ENCODE peak calls at places on chromosomes 16 and 17, in four cellular contexts. I, D, K and B are unnamed samples.

GRCh38 chr17:42067371-42068180 is 17.2 kb upstream of the C17orf113 start:
- DNase-seq in I (peak; percentile 76), D (no peak), K (peak; percentile 84), B (peak; percentile 47)

GRCh38 chr17:51059781-51060180 is 60.9 kb downstream of the SPAG9 start:
- DNase-seq in I (no peak), D (no peak), K (peak; percentile 12), B (no peak)

GRCh38 chr16:30656974-30657865 is 1.0 kb upstream of the FBRS start:
- DNase-seq in I (peak; percentile 57), D (no peak), K (no peak), B (no peak)

GRCh38 chr17:31309525-31309924 is 4.3 kb downstream of the EVI2B start:
- DNase-seq in I (no peak), D (no peak), K (no peak), B (no peak)

GRCh38 chr17:41420134-41420533 is 4.3 kb downstream of the KRT37 start:
- DNase-seq in I (no peak), D (no peak), K (no peak), B (no peak)

GRCh38 chr17:67265620-67266019 is 20.6 kb upstream of the HELZ start:
- DNase-seq in I (no peak), D (no peak), K (no peak), B (no peak)

GRCh38 chr16:3935921-3936320 is 55.4 kb upstream of the CREBBP start:
- DNase-seq in I (no peak), D (no peak), K (no peak), B (no peak)

GRCh38 chr16:69463876-69464275 is 39.5 kb downstream of the CYB5B start:
- DNase-seq in I (no peak), D (no peak), K (no peak), B (no peak)

GRCh38 chr17:73058022-73058421 is 34.5 kb downstream of the SLC39A11 start:
- DNase-seq in I (no peak), D (no peak), K (no peak), B (no peak)

GRCh38 chr17:56160395-56160889 is 7.2 kb downstream of the ANKFN1 start:
- DNase-seq in I (no peak), D (no peak), K (no peak), B (no peak)

GRCh38 chr17:7307686-7308624 is 527 bp downstream of the EIF5A start:
- DNase-seq in I (peak; percentile 51), D (no peak), K (no peak), B (no peak)

GRCh38 chr17:44345497-44346026 is 460 bp downstream of the GRN start:
- DNase-seq in I (peak; percentile 56), D (peak; percentile 57), K (peak; percentile 79), B (no peak)

GRCh38 chr17:80612997-80613731 is 68.5 kb downstream of the RPTOR start:
- DNase-seq in I (no peak), D (no peak), K (no peak), B (no peak)

GRCh38 chr16:52812945-52813556 is 239.6 kb downstream of the CHD9NB start:
- DNase-seq in I (peak; percentile 6), D (peak; percentile 73), K (peak; percentile 84), B (peak; percentile 10)

GRCh38 chr17:75455896-75456416 is 479 bp upstream of the TMEM94 start:
- DNase-seq in I (no peak), D (no peak), K (no peak), B (no peak)

GRCh38 chr16:19153876-19154275 is 14.2 kb upstream of the SYT17 start:
- DNase-seq in I (peak; percentile 44), D (peak; percentile 77), K (no peak), B (no peak)

GRCh38 chr17:2094891-2095535 is 40.1 kb downstream of the HIC1 start:
- DNase-seq in I (no peak), D (no peak), K (peak; percentile 92), B (no peak)

GRCh38 chr16:65916995-65917394 is 449.5 kb upstream of the CDH5 start:
- DNase-seq in I (no peak), D (no peak), K (no peak), B (no peak)
- TF ChIP-seq TCF7L2 in I (no peak), D (no peak), K (no peak), B (no peak)

GRCh38 chr16:49859139-49859947 is 3.4 kb upstream of the ZNF423 start:
- DNase-seq in I (peak; percentile 39), D (no peak), K (no peak), B (no peak)
- H3K27ac ChIP-seq in I (no peak overlapping the region), D (no peak overlapping the region), K (no peak overlapping the region), B (no peak overlapping the region)

GRCh38 chr17:71402007-71402406 is 718.8 kb upstream of the SOX9 start:
- DNase-seq in I (no peak), D (no peak), K (no peak), B (no peak)

GRCh38 chr17:71407972-71408371 is 712.8 kb upstream of the SOX9 start:
- DNase-seq in I (no peak), D (no peak), K (no peak), B (no peak)

GRCh38 chr17:71402661-71403141 is 718.1 kb upstream of the SOX9 start:
- DNase-seq in I (no peak), D (no peak), K (no peak), B (no peak)

GRCh38 chr17:71409137-71409536 is 711.7 kb upstream of the SOX9 start:
- DNase-seq in I (no peak), D (no peak), K (no peak), B (no peak)

GRCh38 chr17:71405101-71405500 is 715.7 kb upstream of the SOX9 start:
- DNase-seq in I (no peak), D (no peak), K (no peak), B (no peak)
- TF ChIP-seq SIN3A in I (no peak), D (no peak), K (no peak), B (no peak)

GRCh38 chr17:77728022-77728671 is 230.4 kb upstream of the TNRC6C start:
- DNase-seq in I (peak; percentile 32), D (peak; percentile 36), K (peak; percentile 58), B (no peak)
- TF ChIP-seq TCF7L2 in I (no peak), D (no peak), K (no peak), B (no peak)

GRCh38 chr16:75087040-75087979 is 29.3 kb downstream of the LDHD start:
- DNase-seq in I (peak; percentile 85), D (no peak), K (peak; percentile 60), B (no peak)
- H3K27ac ChIP-seq in I (peak overlapping the region; percentile 77), D (no peak overlapping the region), K (peak overlapping the region; percentile 59), B (peak overlapping the region; percentile 17)

DNA sequence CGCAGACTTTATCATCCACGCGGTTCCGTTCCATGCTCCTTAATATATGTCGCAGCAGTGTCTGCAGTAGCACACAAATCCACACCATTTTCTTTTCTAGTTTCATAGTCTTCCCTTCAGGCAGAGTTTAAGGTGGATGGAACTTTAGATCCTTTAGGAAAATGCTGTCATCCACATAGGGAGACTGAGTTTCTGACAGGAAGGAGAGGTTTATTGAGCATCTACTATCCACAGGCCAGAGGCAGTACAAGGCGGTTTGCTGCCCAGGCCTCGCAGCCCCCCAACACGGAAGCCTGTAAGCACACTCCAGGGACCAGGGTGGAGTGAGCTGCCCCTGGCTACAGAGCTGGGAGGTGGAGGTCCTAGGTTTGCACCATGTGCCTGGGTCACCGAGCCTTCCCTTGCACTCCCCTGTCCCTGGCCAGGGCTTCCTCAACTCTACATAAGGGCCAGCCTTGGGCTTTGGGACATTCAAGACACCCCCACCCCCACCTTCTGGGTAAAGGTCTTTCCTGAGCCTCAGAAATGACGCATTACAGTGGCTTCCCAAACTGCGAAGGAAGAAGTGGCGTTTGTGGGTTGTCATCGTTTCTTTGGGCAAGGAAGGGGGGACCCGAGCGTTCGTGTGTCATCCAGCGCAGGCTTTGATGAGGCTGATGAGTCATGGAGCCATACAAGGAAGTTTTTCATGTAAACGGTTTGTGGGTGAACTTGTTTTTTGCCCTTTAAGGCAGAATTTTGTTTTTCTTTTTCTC is 146.5 kb upstream of the PLCG2 start:
- DNase-seq in I (peak; percentile 88), D (peak; percentile 93), K (no peak), B (no peak)
- TF ChIP-seq SIN3A in I (no peak), D (peak; percentile 84), K (no peak), B (no peak)

GRCh38 chr16:70679653-70680494 is 6.0 kb downstream of the MTSS2 start:
- DNase-seq in I (no peak), D (no peak), K (no peak), B (no peak)
- TF ChIP-seq TCF7L2 in I (no peak), D (no peak), K (no peak), B (no peak)

GRCh38 chr16:67885545-67885944 is 860 bp downstream of the NRN1L start:
- DNase-seq in I (no peak), D (no peak), K (no peak), B (no peak)

GRCh38 chr16:67883146-67883871 is 1.4 kb upstream of the NRN1L start:
- DNase-seq in I (no peak), D (no peak), K (peak; percentile 67), B (no peak)

GRCh38 chr16:67883872-67884261 is 818 bp upstream of the NRN1L start:
- DNase-seq in I (peak; percentile 62), D (peak; percentile 29), K (peak; percentile 51), B (no peak)

GRCh38 chr16:67885976-67886375 is 1.3 kb downstream of the NRN1L start:
- DNase-seq in I (no peak), D (no peak), K (no peak), B (no peak)

DNA sequence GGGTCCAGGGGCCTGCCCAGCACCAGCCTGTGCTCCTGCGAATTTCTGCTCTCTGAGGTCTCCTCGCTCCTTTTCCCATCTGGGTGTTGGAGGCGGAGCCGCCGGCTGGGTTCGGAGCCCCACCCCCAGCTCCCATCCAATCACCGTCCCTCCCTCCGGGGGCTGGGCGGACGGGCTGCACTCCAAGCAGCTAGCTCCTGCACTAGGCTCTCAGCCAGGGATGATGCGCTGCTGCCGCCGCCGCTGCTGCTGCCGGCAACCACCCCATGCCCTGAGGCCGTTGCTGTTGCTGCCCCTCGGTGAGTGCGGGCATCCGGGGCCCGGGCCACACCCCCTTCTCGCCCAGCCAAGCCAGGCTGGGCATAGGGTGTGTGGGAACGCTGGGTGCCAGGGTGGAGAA is at the start of gene NRN1L:
- DNase-seq in I (peak; percentile 89), D (no peak), K (no peak), B (no peak)
- H3K27ac ChIP-seq in I (no peak within 1 kb of the TSS), D (no peak within 1 kb of the TSS), K (peak within 1 kb of the TSS; percentile 36), B (no peak within 1 kb of the TSS)

GRCh38 chr16:83714286-83714685 is 93.5 kb upstream of the HSBP1 start:
- DNase-seq in I (no peak), D (no peak), K (no peak), B (no peak)
- TF ChIP-seq SIN3A in I (no peak), D (no peak), K (no peak), B (no peak)

DNA sequence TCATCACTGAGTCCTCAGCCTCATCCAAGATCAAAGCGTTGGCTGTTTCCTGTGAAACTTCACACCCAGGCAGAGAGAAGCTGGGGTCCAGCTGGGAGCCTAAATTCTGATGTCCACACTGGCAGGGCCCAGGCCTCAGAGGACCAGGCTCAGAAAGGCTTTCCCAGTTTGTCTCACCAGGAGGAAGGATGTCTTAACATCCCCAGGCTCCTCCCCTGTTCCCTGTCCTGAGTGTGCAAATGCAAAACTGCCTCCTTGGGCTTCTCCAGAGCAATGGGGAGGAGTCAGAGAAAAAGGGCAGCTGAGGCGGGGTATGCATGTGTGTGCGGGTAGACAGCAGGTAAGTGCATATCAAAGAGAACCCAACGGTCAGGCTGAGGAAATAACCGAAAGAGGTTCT is 45.7 kb downstream of the CUEDC1 start:
- DNase-seq in I (no peak), D (no peak), K (no peak), B (no peak)
- TF ChIP-seq TCF7L2 in I (no peak), D (peak; percentile 37), K (no peak), B (no peak)